ENCODE peak calls at places on chromosomes 6 and 20, in nine cellular contexts. J, I, O, K, H, V, P, U and L are unnamed samples.

GRCh38 chr20:31972481-31973386 is 4.8 kb downstream of the XKR7 start:
- DNase-seq in J (peak), I (no peak), O (no peak), K (no peak), H (no peak), V (no peak), P (no peak), U (no peak), L (no peak)

GRCh38 chr6:16872543-16873230 is 111.4 kb upstream of the ATXN1 start:
- DNase-seq in J (no peak), I (no peak), O (no peak), K (no peak), H (no peak), V (no peak), P (no peak), U (no peak), L (no peak)

GRCh38 chr20:46985671-46986070 is 91.0 kb downstream of the EYA2 start:
- DNase-seq in J (no peak), I (no peak), O (no peak), K (no peak), H (no peak), V (no peak), P (no peak), U (no peak), L (no peak)

GRCh38 chr6:27206806-27207205 is 40.7 kb upstream of the PRSS16 start:
- DNase-seq in J (no peak), I (no peak), O (no peak), K (no peak), H (no peak), V (no peak), P (no peak), U (no peak), L (no peak)

GRCh38 chr20:63974402-63975200 is 4.8 kb downstream of the SAMD10 start:
- DNase-seq in J (peak), I (no peak), O (no peak), K (no peak), H (no peak), V (no peak), P (no peak), U (peak), L (no peak)

GRCh38 chr6:66159937-66160336 is 452.9 kb upstream of the EYS start:
- DNase-seq in J (no peak), I (no peak), O (no peak), K (no peak), H (no peak), V (no peak), P (no peak), U (no peak), L (no peak)

GRCh38 chr6:144921206-144921975 is 636.3 kb downstream of the UTRN start:
- DNase-seq in J (no peak), I (no peak), O (no peak), K (no peak), H (no peak), V (no peak), P (no peak), U (no peak), L (no peak)

GRCh38 chr6:1870902-1871301 is 261.2 kb downstream of the FOXC1 start:
- DNase-seq in J (no peak), I (no peak), O (no peak), K (no peak), H (no peak), V (no peak), P (no peak), U (no peak), L (no peak)

GRCh38 chr6:2734517-2735076 is 16.1 kb downstream of the MYLK4 start:
- DNase-seq in J (peak), I (no peak), O (no peak), K (no peak), H (no peak), V (no peak), P (no peak), U (no peak), L (no peak)

GRCh38 chr20:8646026-8646425 is 422.9 kb upstream of the PLCB4 start:
- DNase-seq in J (peak), I (no peak), O (peak), K (no peak), H (peak), V (peak), P (no peak), U (no peak), L (no peak)

GRCh38 chr6:137705166-137706064 is 161.6 kb upstream of the TNFAIP3 start:
- DNase-seq in J (peak), I (peak), O (peak), K (peak), H (peak), V (no peak), P (peak), U (no peak), L (peak)

GRCh38 chr20:46994341-46994740 is 99.7 kb downstream of the EYA2 start:
- DNase-seq in J (no peak), I (no peak), O (no peak), K (peak), H (no peak), V (no peak), P (no peak), U (no peak), L (no peak)

GRCh38 chr6:34771727-34772126 is 14.4 kb downstream of the SNRPC start:
- DNase-seq in J (peak), I (no peak), O (peak), K (no peak), H (peak), V (no peak), P (no peak), U (no peak), L (no peak)

GRCh38 chr20:39752235-39752876 is 790.2 kb downstream of the DHX35 start:
- DNase-seq in J (no peak), I (no peak), O (no peak), K (no peak), H (no peak), V (no peak), P (no peak), U (no peak), L (no peak)

GRCh38 chr6:56517155-56517745 is 125.4 kb downstream of the DST start:
- DNase-seq in J (peak), I (no peak), O (no peak), K (no peak), H (no peak), V (no peak), P (no peak), U (no peak), L (no peak)

GRCh38 chr20:11329271-11329670 is 588.4 kb upstream of the BTBD3 start:
- DNase-seq in J (peak), I (no peak), O (peak), K (no peak), H (no peak), V (no peak), P (no peak), U (no peak), L (no peak)